ENCODE peak calls at places on chromosomes 4 and X, in eight cellular contexts. K, O, E, V, Q, L, J and B are unnamed samples.
A peak's percentile ranks its signal among the peaks of the same experiment; 100 is the strongest.

GRCh38 chr4:47741200-47741599 is 96.7 kb downstream of the CORIN start:
- DNase-seq in K (no peak), O (no peak), E (no peak), V (no peak), Q (no peak), L (no peak), J (no peak), B (no peak)

GRCh38 chr4:159060161-159060560 is 42.7 kb upstream of the RAPGEF2 start:
- DNase-seq in K (no peak), O (no peak), E (no peak), V (no peak), Q (no peak), L (no peak), J (no peak), B (no peak)

GRCh38 chr4:1512738-1513660 is 106.8 kb upstream of the NKX1-1 start:
- DNase-seq in K (peak; percentile 24), O (no peak), E (no peak), V (no peak), Q (no peak), L (peak; percentile 43), J (no peak), B (peak; percentile 82)

GRCh38 chr4:66475596-66475995 is 805.3 kb upstream of the EPHA5 start:
- DNase-seq in K (no peak), O (no peak), E (no peak), V (no peak), Q (no peak), L (no peak), J (no peak), B (no peak)

GRCh38 chr4:153020460-153020859 is 84.3 kb downstream of the FHDC1 start:
- DNase-seq in K (no peak), O (no peak), E (no peak), V (no peak), Q (no peak), L (no peak), J (no peak), B (no peak)

GRCh38 chr4:2762048-2762447 is 5.9 kb upstream of the TNIP2 start:
- DNase-seq in K (no peak), O (no peak), E (no peak), V (no peak), Q (no peak), L (no peak), J (no peak), B (no peak)

GRCh38 chrX:15507005-15507404 is 6.4 kb downstream of the BMX start:
- DNase-seq in K (no peak), O (no peak), E (no peak), V (no peak), Q (no peak), L (no peak), J (no peak), B (peak; percentile 37)

GRCh38 chr4:65259251-65259650 is 411.0 kb downstream of the EPHA5 start:
- DNase-seq in K (no peak), O (no peak), E (no peak), V (no peak), Q (no peak), L (no peak), J (no peak), B (no peak)

GRCh38 chr4:94508841-94509240 is 57.1 kb downstream of the PDLIM5 start:
- DNase-seq in K (no peak), O (no peak), E (no peak), V (no peak), Q (no peak), L (no peak), J (no peak), B (no peak)

GRCh38 chr4:29304595-29304994 is 1415.6 kb upstream of the PCDH7 start:
- DNase-seq in K (no peak), O (no peak), E (no peak), V (no peak), Q (no peak), L (no peak), J (no peak), B (no peak)

GRCh38 chrX:39499996-39500395 is 597.8 kb downstream of the BCOR start:
- DNase-seq in K (no peak), O (no peak), E (no peak), V (no peak), Q (peak; percentile 26), L (no peak), J (no peak), B (no peak)

GRCh38 chr4:113882668-113883067 is 96.8 kb downstream of the ARSJ start:
- DNase-seq in K (no peak), O (no peak), E (no peak), V (no peak), Q (peak; percentile 48), L (no peak), J (no peak), B (no peak)

GRCh38 chr4:152052431-152053057 is 291.7 kb upstream of the GATB start:
- DNase-seq in K (no peak), O (no peak), E (no peak), V (no peak), Q (peak; percentile 80), L (no peak), J (no peak), B (no peak)

GRCh38 chr4:24433515-24434192 is 150.7 kb downstream of the DHX15 start:
- DNase-seq in K (no peak), O (no peak), E (no peak), V (no peak), Q (no peak), L (no peak), J (no peak), B (no peak)

GRCh38 chr4:123832173-123833026 is 435.8 kb downstream of the SPRY1 start:
- DNase-seq in K (peak; percentile 19), O (peak; percentile 83), E (peak; percentile 99), V (peak; percentile 45), Q (peak; percentile 100), L (no peak), J (peak; percentile 87), B (no peak)

GRCh38 chrX:129790146-129790545 is 10.4 kb downstream of the SASH3 start:
- DNase-seq in K (no peak), O (no peak), E (no peak), V (no peak), Q (no peak), L (no peak), J (no peak), B (no peak)

GRCh38 chr4:74072739-74073138 is 26.3 kb downstream of the CXCL2 start:
- DNase-seq in K (no peak), O (no peak), E (no peak), V (no peak), Q (no peak), L (no peak), J (no peak), B (no peak)

GRCh38 chr4:25680580-25680979 is 24.9 kb downstream of the SLC34A2 start:
- DNase-seq in K (no peak), O (no peak), E (no peak), V (no peak), Q (no peak), L (no peak), J (no peak), B (no peak)

GRCh38 chr4:25674386-25674785 is 18.7 kb downstream of the SLC34A2 start:
- DNase-seq in K (no peak), O (no peak), E (no peak), V (no peak), Q (no peak), L (no peak), J (no peak), B (no peak)

GRCh38 chr4:25676221-25676620 is 20.6 kb downstream of the SLC34A2 start:
- DNase-seq in K (no peak), O (no peak), E (no peak), V (no peak), Q (no peak), L (no peak), J (no peak), B (no peak)

GRCh38 chr4:25677943-25678342 is 22.3 kb downstream of the SLC34A2 start:
- DNase-seq in K (no peak), O (no peak), E (no peak), V (no peak), Q (no peak), L (no peak), J (no peak), B (no peak)

GRCh38 chr4:25677157-25677556 is 21.5 kb downstream of the SLC34A2 start:
- DNase-seq in K (no peak), O (no peak), E (no peak), V (no peak), Q (no peak), L (no peak), J (no peak), B (no peak)
- TF ChIP-seq CTCF in K (no peak), O (no peak), E (no peak), V (no peak), Q (no peak), L (no peak), J (no peak), B (no peak)

DNA sequence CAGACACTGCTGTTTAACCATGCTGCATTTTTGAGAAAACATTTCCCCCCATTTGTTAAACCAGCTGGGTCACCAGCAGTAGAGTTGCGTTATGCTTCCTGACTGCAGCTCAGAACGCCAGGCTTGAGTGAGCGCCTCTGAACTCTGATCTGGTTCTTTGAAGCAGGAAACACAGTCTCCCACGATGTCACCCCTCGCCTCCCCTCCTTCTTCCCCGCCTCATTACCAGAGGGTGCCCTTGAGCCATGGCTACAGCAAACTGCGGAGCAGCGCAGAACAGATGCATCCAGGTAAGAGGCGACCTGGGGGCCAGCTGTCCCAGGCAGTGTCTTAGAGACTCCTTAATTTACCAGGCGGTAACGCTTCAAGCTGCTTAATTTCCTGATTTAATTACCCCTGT is 78.4 kb downstream of the REPS2 start:
- DNase-seq in K (no peak), O (no peak), E (no peak), V (no peak), Q (no peak), L (peak; percentile 58), J (no peak), B (peak; percentile 61)
- TF ChIP-seq CTCF in K (no peak), O (no peak), E (no peak), V (no peak), Q (no peak), L (no peak), J (no peak), B (no peak)

GRCh38 chr4:150593996-150594395 is 12.0 kb downstream of the MAB21L2 start:
- DNase-seq in K (no peak), O (no peak), E (no peak), V (no peak), Q (peak; percentile 26), L (no peak), J (no peak), B (no peak)
- TF ChIP-seq CTCF in K (no peak), O (no peak), E (no peak), V (no peak), Q (peak; percentile 6), L (no peak), J (no peak), B (no peak)

DNA sequence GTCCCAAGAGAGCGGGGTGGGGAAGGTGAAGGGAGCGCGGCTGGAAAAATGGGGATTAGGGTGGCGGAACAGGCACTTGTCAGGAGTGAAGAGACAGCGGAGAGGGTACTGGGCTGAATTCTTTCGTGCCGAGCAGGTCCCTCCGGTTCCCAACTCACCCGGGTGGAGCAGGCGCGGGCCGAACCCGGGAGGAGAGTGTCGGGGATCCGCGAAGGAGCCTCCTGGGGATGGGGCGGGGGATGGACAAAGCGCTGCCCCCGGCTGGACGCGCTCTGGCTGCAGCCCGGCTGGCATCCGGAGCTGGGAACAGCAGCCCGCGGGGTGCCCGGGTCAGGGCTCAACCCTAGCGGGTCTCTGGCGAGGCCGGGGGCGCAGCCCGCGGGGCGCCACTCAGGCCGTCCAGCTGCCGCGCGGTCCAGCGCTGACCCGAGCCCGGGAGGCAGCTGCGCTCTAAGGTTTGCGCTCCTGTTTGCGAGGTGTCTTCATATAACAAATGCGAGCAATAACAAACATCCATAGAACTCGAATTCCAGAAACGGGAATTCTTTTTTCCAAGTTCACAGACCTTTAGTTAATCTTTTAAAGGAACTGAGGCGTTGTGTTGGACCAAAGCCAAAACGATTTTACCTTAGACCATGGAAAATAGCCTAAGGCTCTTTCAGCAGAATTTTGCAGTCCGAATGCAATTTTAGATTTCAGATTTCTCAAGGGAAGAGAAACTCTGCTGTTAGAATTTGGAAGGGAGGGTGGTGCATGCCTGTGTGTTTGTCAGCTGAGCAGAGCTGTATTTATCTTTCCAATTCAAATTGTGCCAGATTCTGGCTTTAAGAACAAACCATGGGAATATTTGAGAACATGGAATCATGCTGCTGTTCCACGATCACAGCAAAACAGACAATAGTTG is 707 bp downstream of the NPY5R start:
- DNase-seq in K (no peak), O (no peak), E (no peak), V (no peak), Q (no peak), L (peak; percentile 43), J (no peak), B (peak; percentile 52)
- TF ChIP-seq CTCF in K (no peak), O (no peak), E (no peak), V (no peak), Q (no peak), L (no peak), J (no peak), B (no peak)